ENCODE peak calls at places on chromosomes 1 and 21, in six cellular contexts. One of them, this sample, is unnamed.

GRCh38 chr1:212485895-212486590 is 53.3 kb downstream of the NENF start:
- DNase-seq in AG04450: peak
- DNase-seq in breast epithelium: peak
- DNase-seq in IMR-90: peak
- DNase-seq in A673: no peak
- DNase-seq in fibroblast of lung: peak
- DNase-seq in this sample: no peak

GRCh38 chr1:237913345-237913744 is 22.6 kb upstream of the ZP4 start:
- DNase-seq in A673: no peak
- DNase-seq in fibroblast of lung: no peak
- DNase-seq in AG04450: no peak
- DNase-seq in breast epithelium: no peak
- DNase-seq in IMR-90: no peak
- DNase-seq in this sample: no peak

GRCh38 chr1:29655945-29656866 is 419.9 kb downstream of the PTPRU start:
- DNase-seq in breast epithelium: no peak
- DNase-seq in fibroblast of lung: no peak
- DNase-seq in AG04450: no peak
- DNase-seq in IMR-90: peak
- DNase-seq in A673: peak
- DNase-seq in this sample: peak

GRCh38 chr1:178870944-178871343 is at the start of gene ANGPTL1:
- DNase-seq in A673: peak
- DNase-seq in breast epithelium: no peak
- DNase-seq in IMR-90: peak
- DNase-seq in fibroblast of lung: peak
- DNase-seq in AG04450: peak
- DNase-seq in this sample: no peak

GRCh38 chr1:31802190-31803150 is 13.4 kb downstream of the SPOCD1 start:
- DNase-seq in IMR-90: no peak
- DNase-seq in breast epithelium: no peak
- DNase-seq in AG04450: no peak
- DNase-seq in A673: peak
- DNase-seq in fibroblast of lung: no peak
- DNase-seq in this sample: no peak

GRCh38 chr1:30416221-30416820 is 307.1 kb downstream of the MATN1 start:
- DNase-seq in A673: no peak
- DNase-seq in fibroblast of lung: no peak
- DNase-seq in breast epithelium: peak
- DNase-seq in AG04450: no peak
- DNase-seq in IMR-90: no peak
- DNase-seq in this sample: peak

GRCh38 chr1:36097693-36098585 is 9.2 kb downstream of the ADPRS start:
- DNase-seq in breast epithelium: no peak
- DNase-seq in fibroblast of lung: no peak
- DNase-seq in AG04450: no peak
- DNase-seq in A673: no peak
- DNase-seq in IMR-90: no peak
- DNase-seq in this sample: no peak

GRCh38 chr1:188363943-188364342 is 1535.2 kb downstream of the PLA2G4A start:
- DNase-seq in A673: no peak
- DNase-seq in AG04450: no peak
- DNase-seq in IMR-90: no peak
- DNase-seq in breast epithelium: no peak
- DNase-seq in fibroblast of lung: no peak
- DNase-seq in this sample: no peak

GRCh38 chr1:103230061-103230460 is 121.7 kb upstream of the COL11A1 start:
- DNase-seq in breast epithelium: no peak
- DNase-seq in A673: no peak
- DNase-seq in AG04450: no peak
- DNase-seq in IMR-90: peak
- DNase-seq in fibroblast of lung: peak
- DNase-seq in this sample: no peak

GRCh38 chr1:176515310-176515709 is 52.3 kb downstream of the PAPPA2 start:
- DNase-seq in A673: peak
- DNase-seq in fibroblast of lung: peak
- DNase-seq in AG04450: no peak
- DNase-seq in breast epithelium: peak
- DNase-seq in IMR-90: peak
- DNase-seq in this sample: no peak

GRCh38 chr1:6962956-6963915 is 178.0 kb downstream of the CAMTA1 start:
- DNase-seq in breast epithelium: no peak
- DNase-seq in A673: peak
- DNase-seq in IMR-90: no peak
- DNase-seq in fibroblast of lung: peak
- DNase-seq in AG04450: no peak
- DNase-seq in this sample: no peak

GRCh38 chr1:187280051-187280450 is 451.3 kb downstream of the PLA2G4A start:
- DNase-seq in fibroblast of lung: no peak
- DNase-seq in AG04450: no peak
- DNase-seq in A673: no peak
- DNase-seq in IMR-90: no peak
- DNase-seq in breast epithelium: no peak
- DNase-seq in this sample: no peak

GRCh38 chr1:19163261-19163660 is 46.8 kb downstream of the UBR4 start:
- DNase-seq in IMR-90: peak
- DNase-seq in AG04450: peak
- DNase-seq in fibroblast of lung: peak
- DNase-seq in A673: no peak
- DNase-seq in breast epithelium: peak
- DNase-seq in this sample: no peak

GRCh38 chr1:115782571-115783281 is 14.2 kb upstream of the CASQ2 start:
- DNase-seq in breast epithelium: no peak
- DNase-seq in A673: peak
- DNase-seq in fibroblast of lung: peak
- DNase-seq in AG04450: peak
- DNase-seq in IMR-90: peak
- DNase-seq in this sample: no peak

GRCh38 chr1:241423541-241424479 is 66.8 kb upstream of the RGS7 start:
- DNase-seq in breast epithelium: no peak
- DNase-seq in fibroblast of lung: peak
- DNase-seq in A673: peak
- DNase-seq in AG04450: peak
- DNase-seq in IMR-90: peak
- DNase-seq in this sample: no peak

GRCh38 chr1:212637902-212638301 is 29.3 kb downstream of the ATF3 start:
- DNase-seq in IMR-90: peak
- DNase-seq in breast epithelium: no peak
- DNase-seq in fibroblast of lung: peak
- DNase-seq in A673: no peak
- DNase-seq in AG04450: no peak
- DNase-seq in this sample: no peak

GRCh38 chr1:164613176-164613575 is 54.2 kb downstream of the PBX1 start:
- DNase-seq in IMR-90: no peak
- DNase-seq in AG04450: no peak
- DNase-seq in breast epithelium: no peak
- DNase-seq in A673: no peak
- DNase-seq in fibroblast of lung: peak
- DNase-seq in this sample: no peak

GRCh38 chr1:171252482-171252881 is 4.2 kb downstream of the FMO1 start:
- DNase-seq in IMR-90: no peak
- DNase-seq in fibroblast of lung: no peak
- DNase-seq in A673: no peak
- DNase-seq in AG04450: no peak
- DNase-seq in breast epithelium: no peak
- DNase-seq in this sample: no peak

GRCh38 chr1:171258429-171258828 is 10.1 kb downstream of the FMO1 start:
- DNase-seq in IMR-90: no peak
- DNase-seq in breast epithelium: no peak
- DNase-seq in A673: no peak
- DNase-seq in AG04450: no peak
- DNase-seq in fibroblast of lung: no peak
- DNase-seq in this sample: no peak

GRCh38 chr1:171258943-171259342 is 10.6 kb downstream of the FMO1 start:
- DNase-seq in IMR-90: no peak
- DNase-seq in fibroblast of lung: no peak
- DNase-seq in breast epithelium: no peak
- DNase-seq in A673: no peak
- DNase-seq in AG04450: no peak
- DNase-seq in this sample: no peak

GRCh38 chr1:171254859-171255258 is 6.6 kb downstream of the FMO1 start:
- DNase-seq in IMR-90: peak
- DNase-seq in breast epithelium: no peak
- DNase-seq in fibroblast of lung: peak
- DNase-seq in AG04450: no peak
- DNase-seq in A673: no peak
- DNase-seq in this sample: no peak

DNA sequence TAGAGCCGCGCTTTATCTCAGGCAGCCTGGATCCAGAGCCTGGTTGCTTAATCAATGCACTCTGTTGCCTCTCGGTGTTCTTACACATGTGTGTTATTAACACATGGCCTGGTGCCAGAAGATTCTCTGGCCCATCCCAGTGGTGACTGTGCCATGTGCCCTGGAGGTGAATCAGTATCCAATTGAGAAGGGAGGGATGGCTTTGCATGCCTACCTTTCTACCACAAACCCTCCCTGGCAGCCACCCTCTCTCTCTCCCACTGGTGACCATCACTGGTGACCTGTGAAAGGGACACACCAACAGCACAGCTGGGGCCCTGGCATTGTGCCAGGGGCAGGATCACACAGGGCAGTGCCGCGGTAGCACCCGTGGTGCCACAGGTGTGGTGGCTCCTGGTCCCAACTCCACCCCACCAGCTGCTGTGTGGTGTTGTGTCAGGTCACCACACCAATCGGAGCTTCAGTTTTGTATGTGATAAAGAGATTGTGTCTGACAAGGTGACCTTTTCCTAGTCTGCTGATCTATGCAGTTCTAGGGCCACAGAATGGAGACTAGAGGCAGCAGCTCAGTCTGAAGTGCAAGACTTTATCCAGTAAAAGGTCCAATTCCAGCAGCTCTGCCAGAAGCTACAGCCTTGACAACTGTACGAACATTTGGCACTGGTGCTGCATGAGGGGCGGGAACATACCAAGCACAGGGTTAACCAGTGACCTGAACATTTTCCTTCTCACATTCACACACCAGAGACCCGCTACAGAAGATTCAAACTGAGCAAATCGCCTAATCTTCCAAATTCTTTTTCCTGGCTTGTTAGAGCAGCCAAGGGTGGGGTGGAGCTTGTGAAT is 9.1 kb downstream of the FMO1 start:
- DNase-seq in AG04450: no peak
- DNase-seq in IMR-90: no peak
- DNase-seq in A673: peak
- DNase-seq in breast epithelium: peak
- DNase-seq in fibroblast of lung: peak
- DNase-seq in this sample: no peak
- H3K27ac ChIP-seq in AG04450: no peak
- H3K27ac ChIP-seq in IMR-90: no peak
- H3K27ac ChIP-seq in A673: no peak
- H3K27ac ChIP-seq in breast epithelium: peak
- H3K27ac ChIP-seq in fibroblast of lung: no peak
- H3K27ac ChIP-seq in this sample: peak

DNA sequence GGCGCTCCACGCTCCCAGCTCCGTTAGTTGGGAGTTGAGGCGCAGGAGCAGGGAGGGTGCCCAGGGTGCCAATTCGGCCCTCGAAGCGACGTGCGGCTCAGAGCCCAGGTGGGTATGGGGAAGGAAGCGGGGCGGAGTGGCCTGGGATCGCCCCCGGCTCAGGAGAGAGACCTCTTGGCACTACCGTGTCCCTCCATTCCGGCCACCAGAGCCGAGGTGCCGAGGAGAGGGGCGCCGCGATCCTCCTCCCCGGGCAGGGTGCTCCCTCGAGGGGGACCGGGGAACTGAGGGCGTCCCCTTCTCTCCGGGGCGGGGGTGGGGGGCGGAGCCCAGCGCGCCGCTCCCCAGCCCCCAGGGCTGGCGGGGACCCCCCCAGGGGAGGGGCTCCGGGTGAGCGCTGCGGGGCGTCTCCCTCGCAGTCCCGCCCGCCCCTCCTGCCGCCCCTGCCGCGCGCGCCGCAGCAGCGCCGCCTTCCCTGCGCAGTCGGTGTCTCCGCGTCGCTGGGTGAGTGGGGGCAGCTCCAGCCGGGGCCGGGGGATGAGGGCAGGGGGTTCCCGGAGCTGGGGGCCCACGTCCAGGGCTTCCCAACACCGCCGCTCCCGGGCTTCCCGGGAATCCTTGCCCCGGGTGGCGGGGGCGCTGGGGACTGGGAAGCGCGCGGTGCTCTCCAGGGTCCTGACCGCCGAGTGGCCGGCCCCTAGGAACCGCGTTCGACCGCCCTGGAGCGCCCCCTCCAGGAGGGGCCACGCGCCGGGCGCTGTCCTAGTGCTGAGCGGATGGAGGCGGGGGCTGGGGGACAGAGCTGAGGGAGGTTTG is at the start of gene HPCA:
- DNase-seq in IMR-90: peak
- DNase-seq in A673: peak
- DNase-seq in breast epithelium: no peak
- DNase-seq in fibroblast of lung: peak
- DNase-seq in AG04450: no peak
- DNase-seq in this sample: no peak
- H3K4me3 ChIP-seq in IMR-90: no peak
- H3K4me3 ChIP-seq in A673: peak
- H3K4me3 ChIP-seq in breast epithelium: peak
- H3K4me3 ChIP-seq in fibroblast of lung: no peak
- H3K4me3 ChIP-seq in AG04450: no peak
- H3K4me3 ChIP-seq in this sample: peak

DNA sequence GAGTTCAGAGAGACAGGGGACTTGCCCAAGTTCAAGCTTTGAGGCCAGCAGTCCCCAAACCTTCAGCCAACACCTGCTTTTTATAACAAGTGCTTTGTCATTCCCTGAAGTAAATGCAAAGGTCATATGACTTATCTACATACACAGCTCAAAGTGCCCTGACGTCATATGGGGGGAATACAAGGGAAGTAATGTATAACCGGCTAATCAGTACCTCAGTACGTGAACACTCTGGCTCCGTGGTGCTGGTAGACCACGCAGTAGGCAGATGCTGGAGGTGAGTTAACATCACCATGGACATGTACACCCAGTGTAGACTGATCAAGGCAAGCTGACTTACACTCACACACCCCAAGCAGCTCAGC is 60.0 kb downstream of the BACE2 start:
- DNase-seq in AG04450: no peak
- DNase-seq in breast epithelium: no peak
- DNase-seq in IMR-90: peak
- DNase-seq in fibroblast of lung: no peak
- DNase-seq in A673: no peak
- DNase-seq in this sample: no peak
- H3K27ac ChIP-seq in AG04450: no peak
- H3K27ac ChIP-seq in breast epithelium: no peak
- H3K27ac ChIP-seq in IMR-90: no peak
- H3K27ac ChIP-seq in fibroblast of lung: no peak
- H3K27ac ChIP-seq in A673: no peak
- H3K27ac ChIP-seq in this sample: no peak

DNA sequence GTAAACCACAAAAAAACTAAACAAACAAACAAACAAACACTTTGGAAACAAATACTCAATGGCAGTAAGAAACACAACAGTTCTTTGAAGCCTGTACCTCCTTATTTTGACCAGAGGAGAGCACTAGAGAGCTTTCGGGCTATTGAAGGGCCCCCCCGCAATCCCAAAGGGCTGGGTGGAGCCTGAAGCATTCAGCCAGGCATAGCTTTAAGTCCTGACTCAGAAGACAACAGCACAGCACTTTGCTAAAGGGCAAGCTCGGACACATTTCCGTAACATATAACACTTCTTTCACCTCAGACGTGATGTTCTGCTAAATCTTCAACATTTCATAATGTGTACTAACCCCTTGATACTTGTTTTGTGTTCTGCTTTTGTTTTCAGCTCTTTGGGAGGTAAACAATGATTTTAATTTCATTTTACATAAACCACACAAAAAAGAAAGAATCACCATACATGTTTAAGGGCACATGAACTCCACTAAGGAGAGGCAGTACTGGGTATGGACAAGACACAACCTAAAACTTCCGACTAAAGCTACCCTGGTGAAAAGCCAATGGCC is 9.7 kb upstream of the SHCBP1L start:
- DNase-seq in AG04450: peak
- DNase-seq in fibroblast of lung: peak
- DNase-seq in A673: peak
- DNase-seq in breast epithelium: peak
- DNase-seq in IMR-90: peak
- DNase-seq in this sample: no peak
- H3K4me3 ChIP-seq in AG04450: peak
- H3K4me3 ChIP-seq in fibroblast of lung: peak
- H3K4me3 ChIP-seq in A673: peak
- H3K4me3 ChIP-seq in breast epithelium: peak
- H3K4me3 ChIP-seq in IMR-90: peak
- H3K4me3 ChIP-seq in this sample: peak